ENCODE peak calls at places on chromosomes 16 and 17, in six cellular contexts. P is cardiac muscle cell; Z is fibroblast of lung; M is OCI-LY7; Y is uterus; V is CD8-positive, alpha-beta T cell. D is an unnamed sample.

GRCh38 chr16:49700222-49700927 is 155.5 kb downstream of the ZNF423 start:
- DNase-seq in P (no peak), Z (peak; percentile 39), M (no peak), Y (peak; percentile 75), V (no peak), D (no peak)

GRCh38 chr17:67646472-67646871 is 71.3 kb upstream of the NOL11 start:
- DNase-seq in P (no peak), Z (no peak), M (no peak), Y (no peak), V (no peak), D (no peak)

GRCh38 chr17:28065706-28066105 is 23.2 kb downstream of the NLK start:
- DNase-seq in P (peak; percentile 37), Z (no peak), M (no peak), Y (no peak), V (no peak), D (no peak)

GRCh38 chr17:4304417-4305027 is 40.7 kb upstream of the ANKFY1 start:
- DNase-seq in P (peak; percentile 61), Z (peak; percentile 62), M (peak; percentile 65), Y (peak; percentile 46), V (peak; percentile 25), D (no peak)

GRCh38 chr16:10782628-10783027 is 36.0 kb downstream of the TVP23A start:
- DNase-seq in P (no peak), Z (no peak), M (no peak), Y (no peak), V (no peak), D (no peak)

GRCh38 chr17:77437017-77437416 is 296.2 kb downstream of the SEC14L1 start:
- DNase-seq in P (peak; percentile 93), Z (peak; percentile 92), M (peak; percentile 51), Y (no peak), V (no peak), D (peak; percentile 61)

GRCh38 chr17:7914771-7915610 is 1.1 kb downstream of the RNF227 start:
- DNase-seq in P (peak; percentile 54), Z (peak; percentile 54), M (no peak), Y (peak; percentile 71), V (no peak), D (no peak)

GRCh38 chr16:15961060-15961511 is 11.7 kb downstream of the ABCC1 start:
- DNase-seq in P (no peak), Z (peak; percentile 47), M (peak; percentile 30), Y (no peak), V (peak; percentile 48), D (no peak)

GRCh38 chr16:68408967-68409366 is 39.3 kb downstream of the SMPD3 start:
- DNase-seq in P (no peak), Z (no peak), M (no peak), Y (no peak), V (no peak), D (no peak)

GRCh38 chr16:11079657-11080187 is 135.4 kb downstream of the CLEC16A start:
- DNase-seq in P (peak; percentile 67), Z (peak; percentile 93), M (no peak), Y (no peak), V (no peak), D (peak; percentile 93)

GRCh38 chr16:15810949-15811348 is 45.9 kb downstream of the MYH11 start:
- DNase-seq in P (no peak), Z (no peak), M (no peak), Y (no peak), V (no peak), D (no peak)

GRCh38 chr17:53543363-53543927 is 279.3 kb upstream of the KIF2B start:
- DNase-seq in P (peak; percentile 1), Z (peak; percentile 2), M (no peak), Y (no peak), V (no peak), D (no peak)

GRCh38 chr17:45101883-45102811 is 30.2 kb downstream of the PLCD3 start:
- DNase-seq in P (no peak), Z (no peak), M (no peak), Y (no peak), V (no peak), D (no peak)

GRCh38 chr16:17303101-17303500 is 167.7 kb downstream of the XYLT1 start:
- DNase-seq in P (no peak), Z (no peak), M (peak; percentile 54), Y (no peak), V (no peak), D (no peak)

GRCh38 chr17:68461589-68461988 is 4.3 kb upstream of the WIPI1 start:
- DNase-seq in P (no peak), Z (no peak), M (peak; percentile 78), Y (no peak), V (no peak), D (no peak)

GRCh38 chr17:58313815-58314705 is 14.5 kb downstream of the TSPOAP1 start:
- DNase-seq in P (no peak), Z (no peak), M (no peak), Y (no peak), V (no peak), D (no peak)

GRCh38 chr17:58311429-58311894 is 17.1 kb downstream of the TSPOAP1 start:
- DNase-seq in P (no peak), Z (no peak), M (no peak), Y (no peak), V (no peak), D (no peak)

GRCh38 chr17:58312021-58312630 is 16.5 kb downstream of the TSPOAP1 start:
- DNase-seq in P (no peak), Z (no peak), M (no peak), Y (peak; percentile 14), V (no peak), D (no peak)

GRCh38 chr17:58314706-58315015 is 13.9 kb downstream of the TSPOAP1 start:
- DNase-seq in P (no peak), Z (no peak), M (no peak), Y (no peak), V (no peak), D (no peak)

DNA sequence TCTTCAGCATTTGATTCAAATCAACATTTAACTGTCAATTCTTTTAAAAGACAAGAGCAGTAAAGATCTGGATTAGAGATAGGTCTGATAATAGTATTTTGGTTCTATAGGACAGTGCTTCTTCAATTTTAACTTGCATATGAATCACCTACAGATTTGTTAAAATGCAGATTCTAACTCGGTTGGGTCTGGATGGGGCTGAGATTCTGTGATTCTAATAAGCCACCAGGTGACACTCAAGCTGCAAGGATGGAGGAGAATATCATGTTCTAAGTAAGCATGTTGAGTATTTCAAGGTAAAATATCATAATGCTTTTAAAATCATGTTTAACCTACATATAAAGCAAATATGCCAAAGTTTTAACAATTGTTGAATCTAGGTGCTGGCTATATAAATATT is 15.8 kb downstream of the TSPOAP1 start:
- DNase-seq in P (no peak), Z (no peak), M (peak; percentile 16), Y (no peak), V (no peak), D (no peak)
- TF ChIP-seq CTCF in P (no peak), Z (no peak), M (peak; percentile 50), Y (no peak), V (no peak), D (no peak)

GRCh38 chr16:81996664-81997529 is 14.4 kb downstream of the SDR42E1 start:
- DNase-seq in P (peak; percentile 70), Z (peak; percentile 33), M (peak; percentile 18), Y (peak; percentile 25), V (no peak), D (no peak)
- H3K27ac ChIP-seq in P (no peak overlapping the region), Z (peak overlapping the region; percentile 22), M (no peak overlapping the region), Y (peak overlapping the region; percentile 46), V (no peak overlapping the region), D (no peak overlapping the region)

GRCh38 chr16:3295209-3295608 is 10.0 kb downstream of the TIGD7 start:
- DNase-seq in P (no peak), Z (no peak), M (no peak), Y (no peak), V (no peak), D (no peak)
- H3K9me3 ChIP-seq in P (no peaks in the 10 kb centered on the region), Z (peaks cover 11% of the 10 kb centered on the region), M (no peaks in the 10 kb centered on the region), Y (peaks cover 79% of the 10 kb centered on the region), V (peaks cover 53% of the 10 kb centered on the region), D (peaks cover 70% of the 10 kb centered on the region)

GRCh38 chr17:30970757-30971567 is at the start of gene RNF135:
- DNase-seq in P (peak; percentile 93), Z (peak; percentile 86), M (no peak), Y (peak; percentile 83), V (peak; percentile 34), D (peak; percentile 59)
- TF ChIP-seq CTCF in P (no peak), Z (no peak), M (no peak), Y (no peak), V (no peak), D (peak; percentile 25)

DNA sequence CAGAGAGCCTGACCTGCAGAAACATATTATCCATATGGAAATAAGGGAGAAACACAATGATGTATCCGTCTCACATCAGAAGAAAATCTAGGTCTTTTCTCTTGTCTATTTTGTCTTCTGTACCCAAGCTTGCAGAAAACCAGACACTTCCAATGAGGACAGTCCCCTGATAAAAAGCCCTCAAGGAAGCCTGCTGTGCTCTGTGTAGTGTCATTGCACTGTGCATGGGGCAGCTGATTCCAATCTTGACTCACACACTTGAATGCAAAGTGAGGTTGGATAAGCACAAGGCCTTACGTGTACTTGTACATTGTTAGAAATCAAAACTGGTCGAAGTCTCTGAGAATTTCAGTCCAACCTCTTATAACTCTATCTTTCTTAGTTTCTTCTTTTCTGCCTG is 256.6 kb upstream of the MYOCD start:
- DNase-seq in P (no peak), Z (no peak), M (no peak), Y (no peak), V (no peak), D (no peak)
- H3K27ac ChIP-seq in P (peak overlapping the region; percentile 44), Z (no peak overlapping the region), M (no peak overlapping the region), Y (no peak overlapping the region), V (no peak overlapping the region), D (no peak overlapping the region)

GRCh38 chr17:74042744-74043486 is 160.6 kb upstream of the RPL38 start:
- DNase-seq in P (peak; percentile 60), Z (peak; percentile 31), M (no peak), Y (peak; percentile 15), V (no peak), D (no peak)

GRCh38 chr17:74042241-74042640 is 161.2 kb upstream of the RPL38 start:
- DNase-seq in P (no peak), Z (no peak), M (no peak), Y (no peak), V (no peak), D (no peak)

GRCh38 chr17:74040729-74041128 is 162.7 kb upstream of the RPL38 start:
- DNase-seq in P (no peak), Z (no peak), M (no peak), Y (no peak), V (no peak), D (no peak)

GRCh38 chr17:74045608-74046007 is 157.9 kb upstream of the RPL38 start:
- DNase-seq in P (no peak), Z (no peak), M (no peak), Y (no peak), V (no peak), D (no peak)

DNA sequence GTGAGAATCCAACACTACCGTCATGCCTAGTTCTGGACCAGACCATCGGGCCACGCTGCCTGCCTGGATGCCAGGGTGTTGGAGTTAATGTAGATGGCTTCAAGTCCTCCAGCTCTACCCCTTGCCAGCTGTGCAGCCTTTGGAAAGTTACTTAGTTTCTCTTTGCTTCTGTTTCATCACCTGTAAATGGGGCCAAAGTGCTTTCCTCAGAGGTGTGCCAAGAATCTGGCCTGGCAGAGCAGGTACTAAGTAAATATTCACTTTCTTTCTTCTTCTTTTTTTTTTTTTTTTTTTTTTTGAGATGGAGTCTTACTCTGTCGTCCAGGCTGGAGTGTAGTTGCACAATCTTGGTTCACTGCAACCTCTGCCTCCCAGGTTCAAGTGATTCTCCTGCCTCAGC is 159.5 kb upstream of the RPL38 start:
- DNase-seq in P (no peak), Z (no peak), M (no peak), Y (no peak), V (no peak), D (no peak)
- H3K9me3 ChIP-seq in P (no peaks in the 10 kb centered on the region), Z (no peaks in the 10 kb centered on the region), M (no peaks in the 10 kb centered on the region), Y (no peaks in the 10 kb centered on the region), V (no peaks in the 10 kb centered on the region), D (peaks cover 25% of the 10 kb centered on the region)

GRCh38 chr16:88636488-88637265 is 1.7 kb upstream of the IL17C start:
- DNase-seq in P (no peak), Z (no peak), M (no peak), Y (no peak), V (no peak), D (no peak)
- TF ChIP-seq CTCF in P (no peak), Z (no peak), M (no peak), Y (no peak), V (no peak), D (no peak)